ENCODE peak calls at places on chromosomes 12 and 14, in ten cellular contexts. H, F, O, J, K, Y, S, X, W and Q are unnamed samples.

GRCh38 chr12:56510786-56511185 is 10.8 kb upstream of the RBMS2 start:
- DNase-seq in J (no peak), X (no peak), Y (no peak), O (no peak), K (no peak), F (no peak), H (no peak), W (no peak), S (no peak), Q (no peak)

GRCh38 chr12:128265566-128265965 is 1.4 kb upstream of the TMEM132C start:
- DNase-seq in Y (no peak), J (no peak), X (no peak), K (peak), H (no peak), F (no peak), O (no peak), W (no peak), S (peak), Q (no peak)

GRCh38 chr14:22194669-22195068 is 394.4 kb downstream of the DAD1 start:
- DNase-seq in S (no peak), H (no peak), W (no peak), J (no peak), F (no peak), K (no peak), X (no peak), O (no peak), Y (no peak), Q (peak)

GRCh38 chr14:59197695-59198262 is 9.3 kb downstream of the DAAM1 start:
- DNase-seq in S (no peak), X (no peak), O (no peak), K (peak), F (no peak), W (no peak), J (no peak), H (no peak), Y (no peak), Q (no peak)

GRCh38 chr14:36207500-36207899 is 31.0 kb upstream of the PTCSC3 start:
- DNase-seq in K (no peak), J (peak), F (no peak), X (no peak), Y (no peak), W (peak), H (no peak), O (peak), S (no peak), Q (no peak)

GRCh38 chr14:84454114-84454513 is 1075.8 kb upstream of the FLRT2 start:
- DNase-seq in J (no peak), X (no peak), F (no peak), K (no peak), Y (no peak), H (no peak), S (no peak), O (no peak), W (no peak), Q (no peak)

GRCh38 chr12:57735952-57736742 is 2.4 kb downstream of the AGAP2 start:
- DNase-seq in Y (no peak), X (no peak), K (no peak), J (no peak), H (no peak), S (peak), W (peak), F (no peak), O (no peak), Q (no peak)

GRCh38 chr14:35879141-35879648 is 53.1 kb downstream of the BRMS1L start:
- DNase-seq in F (no peak), K (no peak), S (no peak), O (peak), J (peak), H (no peak), X (no peak), Y (no peak), W (no peak), Q (no peak)

GRCh38 chr12:45966486-45966885 is 23.9 kb downstream of the SCAF11 start:
- DNase-seq in Y (no peak), J (peak), O (peak), S (no peak), H (no peak), K (no peak), F (no peak), W (no peak), X (no peak), Q (no peak)

GRCh38 chr14:51041117-51041531 is 53.8 kb downstream of the TRIM9 start:
- DNase-seq in W (no peak), X (no peak), K (no peak), F (no peak), J (no peak), O (no peak), H (no peak), Y (no peak), S (no peak), Q (no peak)

GRCh38 chr12:128930591-128930990 is 77.3 kb downstream of the GLT1D1 start:
- DNase-seq in O (no peak), F (no peak), J (no peak), H (no peak), S (no peak), Y (no peak), X (no peak), K (no peak), W (no peak), Q (no peak)

GRCh38 chr12:124030510-124030909 is 57.5 kb downstream of the ZNF664 start:
- DNase-seq in Y (no peak), O (peak), H (no peak), F (no peak), W (peak), X (no peak), J (peak), S (no peak), K (peak), Q (no peak)

GRCh38 chr12:120903382-120903817 is 758 bp downstream of the SPPL3 start:
- DNase-seq in S (peak), Y (peak), X (peak), H (peak), K (peak), W (peak), F (peak), O (peak), J (peak), Q (peak)

GRCh38 chr12:106552228-106552627 is 30.6 kb upstream of the RFX4 start:
- DNase-seq in W (no peak), K (no peak), X (no peak), Y (no peak), F (no peak), H (no peak), J (no peak), O (no peak), S (no peak), Q (no peak)

DNA sequence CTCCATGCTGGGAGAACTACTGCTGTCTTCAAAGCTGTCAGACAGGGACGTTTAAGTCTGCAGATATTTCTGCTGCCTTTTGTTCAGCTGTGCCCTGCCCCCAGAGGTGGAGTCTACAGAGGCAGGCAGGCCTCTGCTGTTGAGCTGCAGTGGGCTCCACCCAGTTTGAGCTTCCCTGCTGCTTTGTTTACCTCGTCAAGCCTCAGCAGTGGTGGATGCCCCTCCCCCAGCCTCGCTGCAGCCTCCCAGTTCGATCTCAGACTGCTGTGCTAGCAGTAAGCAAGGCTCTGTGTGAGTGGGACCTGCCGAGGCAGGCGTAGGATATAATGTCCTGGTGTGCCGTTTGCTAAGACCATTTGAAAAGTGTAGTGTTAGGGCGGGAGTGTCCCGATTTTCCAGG is 31.4 kb upstream of the RFX4 start:
- DNase-seq in F (no peak), K (no peak), O (no peak), H (no peak), Y (no peak), J (no peak), X (no peak), W (peak), S (no peak), Q (peak)
- TF ChIP-seq CTCF in F (no peak), K (no peak), O (no peak), H (no peak), Y (no peak), J (no peak), X (no peak), W (no peak), S (no peak), Q (no peak)

GRCh38 chr12:95004610-95005009 is 1.1 kb upstream of the NDUFA12 start:
- DNase-seq in J (peak), X (no peak), H (no peak), S (no peak), Y (no peak), W (no peak), O (peak), K (no peak), F (no peak), Q (no peak)

GRCh38 chr12:95006206-95006605 is 2.7 kb upstream of the NDUFA12 start:
- DNase-seq in O (no peak), S (no peak), X (no peak), W (no peak), H (no peak), K (no peak), Y (no peak), F (no peak), J (no peak), Q (no peak)

GRCh38 chr12:95002754-95003153 is 743 bp downstream of the NDUFA12 start:
- DNase-seq in O (no peak), K (no peak), X (no peak), Y (no peak), F (no peak), H (no peak), W (no peak), J (no peak), S (no peak), Q (no peak)

GRCh38 chr12:95003213-95003920 is at the start of gene NDUFA12:
- DNase-seq in Y (peak), K (peak), O (peak), H (peak), F (peak), J (peak), W (peak), S (peak), X (peak), Q (peak)

DNA sequence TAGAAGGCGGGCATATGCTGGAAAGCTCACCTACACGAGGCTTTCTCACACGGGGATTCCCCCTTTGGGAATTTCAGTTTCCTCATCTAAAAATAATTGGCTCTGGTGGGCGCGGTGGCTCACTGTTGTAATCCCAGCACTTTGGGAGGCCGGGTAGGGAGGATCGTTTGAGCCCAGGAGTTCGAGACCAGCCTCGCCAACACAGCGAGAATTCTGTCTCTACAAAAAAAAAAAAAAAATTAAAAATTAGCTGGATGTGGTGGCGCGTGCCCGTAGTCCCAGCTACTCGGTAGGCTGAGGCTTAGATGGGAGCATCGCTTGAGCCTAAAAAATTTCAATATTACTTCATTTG is 400 bp upstream of the NDUFA12 start:
- DNase-seq in Y (no peak), K (no peak), J (no peak), W (no peak), X (no peak), S (peak), O (no peak), H (no peak), F (no peak), Q (no peak)
- H3K4me3 ChIP-seq in Y (peak), K (peak), J (peak), W (peak), X (peak), S (peak), O (peak), H (peak), F (peak), Q (peak)

GRCh38 chr12:41566703-41567102 is 378.6 kb downstream of the PDZRN4 start:
- DNase-seq in W (no peak), X (no peak), J (no peak), Y (no peak), O (no peak), K (no peak), H (no peak), S (no peak), F (no peak), Q (no peak)

GRCh38 chr12:41563044-41563443 is 374.9 kb downstream of the PDZRN4 start:
- DNase-seq in S (no peak), K (no peak), O (no peak), W (no peak), H (no peak), Y (no peak), J (no peak), X (no peak), F (no peak), Q (no peak)

DNA sequence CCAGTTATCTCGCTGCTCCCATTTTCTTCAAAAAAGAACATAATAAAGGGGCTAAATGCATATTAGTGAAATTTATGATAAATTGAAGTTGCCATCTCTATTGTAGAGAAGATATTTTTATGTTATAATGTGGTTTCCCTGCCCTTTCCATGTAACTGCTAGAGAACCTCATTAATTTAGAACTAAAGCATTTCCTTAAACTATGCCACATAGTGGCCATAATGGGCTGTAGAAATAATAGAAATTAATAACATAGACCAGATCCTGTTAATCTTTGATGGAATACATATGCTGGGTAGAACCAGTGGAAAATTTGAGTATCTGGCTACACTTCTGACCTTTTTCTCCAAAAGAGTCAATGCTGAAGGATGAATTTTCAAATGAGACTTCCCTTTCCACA is 376.7 kb downstream of the PDZRN4 start:
- DNase-seq in F (no peak), K (no peak), J (no peak), O (no peak), W (peak), X (no peak), H (no peak), Y (no peak), S (no peak), Q (no peak)
- TF ChIP-seq CTCF in F (peak), K (no peak), J (no peak), O (no peak), W (peak), X (no peak), H (no peak), Y (no peak), S (no peak), Q (no peak)

GRCh38 chr14:92455231-92455630 is 58.4 kb upstream of the RIN3 start:
- DNase-seq in H (no peak), J (no peak), W (no peak), Y (no peak), O (no peak), S (no peak), X (no peak), F (no peak), K (no peak), Q (no peak)
- H3K4me3 ChIP-seq in H (no peak), J (no peak), W (no peak), Y (no peak), O (no peak), S (no peak), X (no peak), F (no peak), K (no peak), Q (no peak)

DNA sequence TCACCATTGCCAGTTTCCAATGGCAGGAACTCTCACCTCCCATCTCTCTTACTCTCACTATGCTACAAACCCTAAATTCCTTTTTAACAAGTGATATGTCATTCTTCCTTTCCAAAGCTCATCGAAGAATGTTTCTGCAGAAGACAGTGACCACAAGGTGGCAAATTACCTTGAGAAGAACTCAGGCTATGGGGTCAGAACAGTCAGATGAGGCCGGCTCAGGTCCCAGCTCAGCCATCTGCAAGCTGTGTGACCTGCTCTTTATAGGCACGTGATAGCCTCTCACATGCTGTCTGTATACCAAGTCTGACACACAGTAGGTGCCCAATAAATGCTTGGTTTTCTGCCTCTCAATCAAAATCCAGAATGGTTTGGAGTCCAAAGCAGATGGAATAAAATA is 80.7 kb downstream of the FOXN3 start:
- DNase-seq in S (no peak), H (no peak), X (no peak), W (peak), J (no peak), Y (peak), F (no peak), O (no peak), K (no peak), Q (no peak)
- TF ChIP-seq CTCF in S (no peak), H (no peak), X (no peak), W (peak), J (no peak), Y (peak), F (no peak), O (no peak), K (no peak), Q (no peak)

DNA sequence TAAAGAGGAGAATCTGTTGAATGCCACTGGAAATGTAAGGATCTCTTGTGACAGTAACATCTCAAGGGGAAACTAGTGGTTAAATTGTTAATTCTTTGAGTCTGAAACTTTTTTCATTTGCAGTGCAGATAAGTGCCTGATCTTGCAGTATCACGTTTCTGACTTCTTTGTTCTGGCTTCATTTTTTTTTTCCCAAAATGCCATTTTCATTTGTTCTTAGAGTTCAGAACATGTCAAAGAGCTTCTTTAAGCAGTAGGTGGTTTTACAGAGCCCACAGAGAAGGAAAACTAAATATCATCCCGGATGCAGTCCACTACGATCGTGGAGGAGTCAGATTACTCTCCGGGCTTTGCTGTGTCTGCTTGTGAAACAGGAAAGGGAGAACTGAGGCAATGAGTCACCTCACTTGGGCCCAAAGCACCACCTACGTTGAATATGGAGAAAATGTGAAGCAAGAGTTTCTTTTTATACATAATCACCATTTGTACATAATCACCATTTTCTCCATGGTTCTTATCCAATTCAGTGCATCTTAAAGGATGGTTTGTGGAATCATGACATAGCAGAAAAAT is 43.9 kb downstream of the HMGA2 start:
- DNase-seq in Y (no peak), O (peak), W (no peak), J (peak), F (no peak), X (no peak), H (no peak), S (no peak), K (no peak), Q (no peak)
- H3K4me3 ChIP-seq in Y (no peak), O (peak), W (no peak), J (no peak), F (no peak), X (no peak), H (no peak), S (no peak), K (no peak), Q (no peak)

GRCh38 chr12:85462888-85463287 is 182.9 kb downstream of the ALX1 start:
- DNase-seq in K (no peak), J (no peak), F (no peak), S (no peak), X (no peak), O (no peak), Y (no peak), W (no peak), H (no peak), Q (no peak)

GRCh38 chr12:85466906-85467305 is 186.9 kb downstream of the ALX1 start:
- DNase-seq in Y (no peak), O (peak), W (peak), F (no peak), S (no peak), H (no peak), K (no peak), X (no peak), J (peak), Q (no peak)

DNA sequence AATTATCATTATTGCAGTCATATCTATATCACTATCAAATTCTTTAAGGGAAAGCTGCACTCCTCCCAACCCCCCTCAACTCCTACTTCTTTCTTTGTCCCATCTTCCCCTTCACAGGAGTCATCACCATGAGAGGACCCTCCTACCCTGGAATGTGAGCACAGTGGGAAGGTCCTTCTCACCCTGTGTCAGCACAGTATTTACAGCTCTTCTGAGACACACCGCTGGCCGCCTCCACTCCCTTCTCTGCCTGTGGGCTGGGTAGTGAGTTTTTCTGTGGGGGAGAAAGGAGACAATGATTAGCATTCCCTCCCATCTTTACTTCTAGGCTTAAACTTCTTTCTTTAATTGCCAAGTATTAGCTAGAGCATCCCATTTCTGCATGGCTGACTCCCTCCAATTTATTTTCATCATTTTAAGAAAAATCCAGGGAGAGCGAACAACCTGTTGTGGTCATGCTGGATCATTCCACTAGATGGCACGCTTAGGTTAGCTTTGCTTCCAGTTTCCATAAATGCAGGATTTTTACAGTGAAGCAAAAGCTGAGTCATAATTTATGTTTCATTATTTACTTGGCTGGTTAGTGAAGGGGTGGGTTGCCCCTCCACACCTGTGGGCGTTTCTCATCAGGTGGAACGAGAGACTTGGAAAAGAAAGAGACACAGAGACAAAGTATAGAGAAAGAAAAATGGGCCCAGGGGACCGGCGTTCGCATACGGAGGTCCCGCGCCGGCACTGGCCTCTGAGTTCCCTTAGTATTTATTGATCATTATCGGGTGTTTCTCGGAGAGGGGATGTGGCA is 188.5 kb downstream of the ALX1 start:
- DNase-seq in H (no peak), Y (no peak), O (peak), F (no peak), K (peak), S (no peak), J (peak), X (peak), W (peak), Q (peak)
- TF ChIP-seq CTCF in H (peak), Y (peak), O (peak), F (peak), K (peak), S (peak), J (peak), X (peak), W (peak), Q (peak)

GRCh38 chr12:4438834-4439596 is 6.6 kb downstream of the FGF6 start:
- DNase-seq in W (no peak), F (no peak), H (no peak), K (no peak), S (no peak), X (no peak), J (no peak), O (no peak), Y (peak), Q (no peak)
- H3K4me3 ChIP-seq in W (no peak), F (no peak), H (no peak), K (no peak), S (no peak), X (no peak), J (no peak), O (no peak), Y (no peak), Q (no peak)

DNA sequence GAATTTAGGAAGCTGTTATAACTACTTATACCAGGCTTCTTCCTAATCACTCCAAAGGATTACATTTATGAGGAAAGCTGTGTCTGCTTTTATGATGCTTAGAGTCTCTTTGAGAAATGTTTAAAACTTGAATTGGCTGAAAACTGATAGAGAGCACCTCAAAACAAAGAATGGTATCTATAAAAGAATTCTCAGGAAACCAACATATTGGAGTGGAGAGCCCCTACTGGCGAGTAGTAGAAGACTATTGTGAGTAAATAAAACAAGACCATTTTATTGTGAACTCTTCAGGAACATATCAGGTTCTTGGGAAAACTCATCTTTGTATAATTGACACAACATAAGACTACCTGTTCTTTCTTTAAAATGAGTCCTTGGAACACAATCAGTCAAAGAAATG is 578.6 kb downstream of the RERGL start:
- DNase-seq in O (no peak), H (no peak), Y (no peak), X (no peak), J (no peak), S (no peak), W (peak), F (no peak), K (no peak), Q (no peak)
- TF ChIP-seq CTCF in O (no peak), H (no peak), Y (no peak), X (no peak), J (no peak), S (no peak), W (peak), F (no peak), K (peak), Q (peak)